ENCODE peak calls at places on chromosomes 6 and 20, in ten cellular contexts. G is nucleus accumbens; O is H9; J is stimulated activated CD8-positive, alpha-beta memory T cell treated with anti-CD3 and anti-CD28 coated beads, Interleukin-7, amount 100 ng/mL, for 24 hours; W is right cardiac atrium; M is CD4-positive, alpha-beta memory T cell; A is mucosa of descending colon; T is iPS-NIHi11; B is HTR-8/SVneo; Y is T-cell. D is an unnamed sample.

GRCh38 chr6:92756912-92757311 is 662.4 kb downstream of the EPHA7 start:
- DNase-seq in G (no peak), O (no peak), J (no peak), W (no peak), M (no peak), A (no peak), T (no peak), B (no peak), Y (no peak), D (no peak)

GRCh38 chr20:61896058-61896961 is 169.4 kb downstream of the TAF4 start:
- DNase-seq in G (peak), O (peak), J (no peak), W (peak), M (peak), A (peak), T (peak), B (peak), Y (no peak), D (no peak)

GRCh38 chr6:143766185-143766553 is 77.0 kb upstream of the LTV1 start:
- DNase-seq in G (no peak), O (no peak), J (no peak), W (no peak), M (no peak), A (no peak), T (no peak), B (no peak), Y (no peak), D (no peak)

GRCh38 chr20:35318502-35319157 is 26.4 kb upstream of the FAM83C start:
- DNase-seq in G (no peak), O (no peak), J (no peak), W (no peak), M (no peak), A (peak), T (peak), B (peak), Y (no peak), D (no peak)

GRCh38 chr20:58471161-58471834 is 43.9 kb downstream of the APCDD1L start:
- DNase-seq in G (no peak), O (no peak), J (no peak), W (peak), M (no peak), A (no peak), T (no peak), B (no peak), Y (no peak), D (no peak)

GRCh38 chr6:47403801-47404200 is 73.8 kb upstream of the CD2AP start:
- DNase-seq in G (no peak), O (no peak), J (no peak), W (no peak), M (no peak), A (no peak), T (no peak), B (no peak), Y (no peak), D (no peak)

GRCh38 chr6:2378046-2378657 is 132.7 kb upstream of the GMDS start:
- DNase-seq in G (no peak), O (no peak), J (no peak), W (no peak), M (no peak), A (no peak), T (no peak), B (no peak), Y (no peak), D (no peak)

GRCh38 chr6:149499066-149499465 is 14.3 kb upstream of the ZC3H12D start:
- DNase-seq in G (no peak), O (no peak), J (no peak), W (no peak), M (no peak), A (no peak), T (no peak), B (peak), Y (no peak), D (no peak)

GRCh38 chr6:142537612-142538478 is 236.0 kb downstream of the ADGRG6 start:
- DNase-seq in G (no peak), O (peak), J (no peak), W (no peak), M (no peak), A (no peak), T (peak), B (peak), Y (no peak), D (no peak)

GRCh38 chr6:79630400-79630882 is 688 bp upstream of the SH3BGRL2 start:
- DNase-seq in G (no peak), O (no peak), J (no peak), W (no peak), M (no peak), A (no peak), T (no peak), B (no peak), Y (no peak), D (no peak)

GRCh38 chr6:62707156-62707555 is 421.1 kb upstream of the KHDRBS2 start:
- DNase-seq in G (no peak), O (peak), J (no peak), W (no peak), M (no peak), A (no peak), T (peak), B (no peak), Y (no peak), D (no peak)

GRCh38 chr6:74646461-74646860 is 559.4 kb downstream of the COL12A1 start:
- DNase-seq in G (no peak), O (no peak), J (no peak), W (peak), M (no peak), A (no peak), T (no peak), B (no peak), Y (no peak), D (no peak)

GRCh38 chr6:111720931-111721496 is 115.3 kb upstream of the TRAF3IP2 start:
- DNase-seq in G (no peak), O (no peak), J (no peak), W (peak), M (no peak), A (no peak), T (no peak), B (no peak), Y (no peak), D (no peak)

GRCh38 chr6:125835221-125835744 is 44.5 kb downstream of the NCOA7 start:
- DNase-seq in G (no peak), O (no peak), J (no peak), W (peak), M (no peak), A (no peak), T (no peak), B (no peak), Y (no peak), D (no peak)

GRCh38 chr6:57265755-57266221 is 43.7 kb upstream of the RAB23 start:
- DNase-seq in G (no peak), O (no peak), J (no peak), W (no peak), M (no peak), A (no peak), T (no peak), B (no peak), Y (no peak), D (no peak)

GRCh38 chr6:47698342-47698787 is at the start of gene ADGRF4:
- DNase-seq in G (no peak), O (no peak), J (no peak), W (no peak), M (no peak), A (no peak), T (no peak), B (peak), Y (no peak), D (no peak)

GRCh38 chr6:140178550-140179334 is 804.3 kb upstream of the CITED2 start:
- DNase-seq in G (no peak), O (no peak), J (no peak), W (no peak), M (no peak), A (no peak), T (no peak), B (no peak), Y (no peak), D (no peak)

GRCh38 chr20:45336530-45337366 is 11.5 kb downstream of the SDC4 start:
- DNase-seq in G (no peak), O (no peak), J (no peak), W (no peak), M (no peak), A (peak), T (no peak), B (peak), Y (no peak), D (no peak)

GRCh38 chr6:35897036-35897435 is 23.9 kb downstream of the SRPK1 start:
- DNase-seq in G (no peak), O (no peak), J (no peak), W (no peak), M (no peak), A (no peak), T (no peak), B (no peak), Y (no peak), D (no peak)

GRCh38 chr6:115691433-115691832 is 369.3 kb downstream of the FRK start:
- DNase-seq in G (no peak), O (no peak), J (no peak), W (no peak), M (no peak), A (no peak), T (no peak), B (no peak), Y (no peak), D (no peak)

GRCh38 chr6:23282243-23283021 is 713.1 kb downstream of the HDGFL1 start:
- DNase-seq in G (no peak), O (no peak), J (no peak), W (no peak), M (no peak), A (no peak), T (no peak), B (no peak), Y (no peak), D (no peak)

GRCh38 chr20:40233401-40233800 is 455.6 kb downstream of the MAFB start:
- DNase-seq in G (no peak), O (no peak), J (no peak), W (no peak), M (no peak), A (no peak), T (no peak), B (no peak), Y (no peak), D (no peak)

GRCh38 chr6:162785632-162786242 is 58.0 kb downstream of the PACRG start:
- DNase-seq in G (no peak), O (no peak), J (no peak), W (peak), M (no peak), A (no peak), T (no peak), B (no peak), Y (no peak), D (no peak)

GRCh38 chr6:135854799-135855198 is 3.3 kb downstream of the PDE7B start:
- DNase-seq in G (no peak), O (no peak), J (no peak), W (no peak), M (no peak), A (no peak), T (no peak), B (no peak), Y (no peak), D (no peak)

GRCh38 chr6:136593748-136594490 is 43.7 kb upstream of the MAP7 start:
- DNase-seq in G (no peak), O (no peak), J (no peak), W (no peak), M (peak), A (no peak), T (peak), B (peak), Y (peak), D (peak)

GRCh38 chr20:24963672-24964517 is 14.8 kb downstream of the CST7 start:
- DNase-seq in G (no peak), O (peak), J (no peak), W (no peak), M (no peak), A (no peak), T (no peak), B (no peak), Y (no peak), D (no peak)

GRCh38 chr6:138382498-138383265 is 5.0 kb downstream of the SMIM28 start:
- DNase-seq in G (no peak), O (peak), J (no peak), W (no peak), M (no peak), A (no peak), T (peak), B (no peak), Y (no peak), D (no peak)

GRCh38 chr20:64188071-64188470 is 23.8 kb downstream of the MYT1 start:
- DNase-seq in G (no peak), O (no peak), J (no peak), W (no peak), M (no peak), A (no peak), T (no peak), B (no peak), Y (no peak), D (no peak)

GRCh38 chr6:103327079-103327478 is 1532.6 kb downstream of the HACE1 start:
- DNase-seq in G (no peak), O (no peak), J (no peak), W (peak), M (no peak), A (no peak), T (no peak), B (no peak), Y (no peak), D (no peak)

GRCh38 chr6:45791600-45792168 is 224.0 kb downstream of the CLIC5 start:
- DNase-seq in G (no peak), O (no peak), J (no peak), W (no peak), M (no peak), A (no peak), T (no peak), B (peak), Y (no peak), D (no peak)

GRCh38 chr6:156879235-156879995 is 102.2 kb downstream of the ARID1B start:
- DNase-seq in G (no peak), O (no peak), J (no peak), W (no peak), M (no peak), A (no peak), T (no peak), B (no peak), Y (no peak), D (no peak)

GRCh38 chr6:16302721-16303552 is 64.5 kb downstream of the GMPR start:
- DNase-seq in G (no peak), O (no peak), J (no peak), W (no peak), M (no peak), A (no peak), T (no peak), B (no peak), Y (no peak), D (no peak)

GRCh38 chr6:170096191-170096802 is 194.6 kb downstream of the DLL1 start:
- DNase-seq in G (no peak), O (peak), J (no peak), W (peak), M (no peak), A (no peak), T (peak), B (no peak), Y (no peak), D (no peak)

GRCh38 chr6:3518356-3518841 is 61.5 kb upstream of the SLC22A23 start:
- DNase-seq in G (no peak), O (peak), J (no peak), W (no peak), M (no peak), A (peak), T (no peak), B (peak), Y (no peak), D (no peak)

GRCh38 chr20:29878281-29878741 is 1379.2 kb upstream of the DEFB115 start:
- DNase-seq in G (no peak), O (no peak), J (no peak), W (peak), M (no peak), A (peak), T (peak), B (no peak), Y (no peak), D (peak)

GRCh38 chr20:46011631-46012482 is 3.1 kb downstream of the MMP9 start:
- DNase-seq in G (no peak), O (peak), J (no peak), W (peak), M (no peak), A (peak), T (peak), B (no peak), Y (no peak), D (peak)

GRCh38 chr6:30159988-30160387 is 1.0 kb downstream of the TRIM10 start:
- DNase-seq in G (no peak), O (no peak), J (no peak), W (no peak), M (no peak), A (no peak), T (no peak), B (no peak), Y (no peak), D (no peak)

D was measured in GM06990.